ENCODE peak calls at places on chromosomes 4 and X, in four cellular contexts. I, X, M and O are unnamed samples.

GRCh38 chr4:100511906-100512305 is 5.9 kb downstream of the EMCN start:
- DNase-seq in I (no peak), X (no peak), M (no peak), O (no peak)

GRCh38 chr4:6446538-6447451 is 25.6 kb downstream of the PPP2R2C start:
- DNase-seq in I (no peak), X (no peak), M (no peak), O (no peak)

GRCh38 chrX:72635930-72636329 is 63.3 kb upstream of the HDAC8 start:
- DNase-seq in I (no peak), X (no peak), M (no peak), O (no peak)

GRCh38 chrX:1355131-1355799 is 18.7 kb downstream of the IL3RA start:
- DNase-seq in I (no peak), X (no peak), M (no peak), O (no peak)

GRCh38 chrX:83469551-83469950 is 38.5 kb upstream of the POU3F4 start:
- DNase-seq in I (no peak), X (peak; percentile 0), M (no peak), O (peak; percentile 16)

GRCh38 chr4:7647932-7648812 is 213.4 kb upstream of the PSAPL1 start:
- DNase-seq in I (no peak), X (peak; percentile 27), M (no peak), O (peak; percentile 55)

GRCh38 chr4:83232087-83232486 is 52.5 kb downstream of the COQ2 start:
- DNase-seq in I (no peak), X (no peak), M (no peak), O (no peak)

GRCh38 chr4:34492414-34492813 is 1751.9 kb downstream of the ARAP2 start:
- DNase-seq in I (no peak), X (no peak), M (no peak), O (no peak)

GRCh38 chrX:129622757-129623301 is 31.9 kb downstream of the APLN start:
- DNase-seq in I (no peak), X (no peak), M (no peak), O (no peak)

GRCh38 chrX:28997716-28998115 is 410.5 kb downstream of the IL1RAPL1 start:
- DNase-seq in I (no peak), X (no peak), M (no peak), O (no peak)

GRCh38 chr4:98516441-98517323 is 141.7 kb downstream of the TSPAN5 start:
- DNase-seq in I (no peak), X (no peak), M (no peak), O (no peak)

GRCh38 chrX:15177316-15177715 is 92.6 kb downstream of the ASB9 start:
- DNase-seq in I (no peak), X (no peak), M (no peak), O (no peak)

GRCh38 chr4:119041951-119042560 is 93.6 kb upstream of the MYOZ2 start:
- DNase-seq in I (peak; percentile 19), X (no peak), M (peak; percentile 6), O (peak; percentile 48)

GRCh38 chrX:11341274-11342256 is 48.4 kb downstream of the AMELX start:
- DNase-seq in I (no peak), X (peak; percentile 61), M (no peak), O (no peak)

GRCh38 chr4:127782275-127783025 is at the start of gene HSPA4L:
- DNase-seq in I (peak; percentile 25), X (peak; percentile 28), M (no peak), O (no peak)

GRCh38 chr4:123484291-123484926 is 87.8 kb downstream of the SPRY1 start:
- DNase-seq in I (no peak), X (no peak), M (no peak), O (no peak)

GRCh38 chr4:170591076-170591475 is 501.3 kb upstream of the AADAT start:
- DNase-seq in I (no peak), X (no peak), M (no peak), O (no peak)

GRCh38 chr4:127403523-127404084 is 229.2 kb upstream of the INTU start:
- DNase-seq in I (no peak), X (no peak), M (no peak), O (no peak)

GRCh38 chr4:6926081-6926480 is 16.5 kb downstream of the TBC1D14 start:
- DNase-seq in I (no peak), X (no peak), M (no peak), O (no peak)

GRCh38 chrX:117969337-117969736 is 147.3 kb downstream of the KLHL13 start:
- DNase-seq in I (no peak), X (no peak), M (no peak), O (no peak)

GRCh38 chr4:19945979-19946380 is 305.7 kb upstream of the SLIT2 start:
- DNase-seq in I (no peak), X (peak; percentile 98), M (no peak), O (no peak)

GRCh38 chr4:153623491-153623890 is 60.6 kb upstream of the TLR2 start:
- DNase-seq in I (no peak), X (no peak), M (no peak), O (no peak)

GRCh38 chr4:9825049-9825448 is 43.6 kb downstream of the DRD5 start:
- DNase-seq in I (no peak), X (no peak), M (no peak), O (no peak)

GRCh38 chr4:15947684-15948083 is 9.1 kb upstream of the FGFBP1 start:
- DNase-seq in I (no peak), X (no peak), M (no peak), O (no peak)

GRCh38 chr4:2290974-2291704 is 29.2 kb upstream of the MXD4 start:
- DNase-seq in I (peak; percentile 75), X (no peak), M (peak; percentile 15), O (peak; percentile 56)